ENCODE peak calls at places on chromosomes 7 and 10, in six cellular contexts. O is SJSA1, I is memory B cell, U is germinal center, T is left cardiac atrium, N is mucosa of descending colon. L is an unnamed sample.

GRCh38 chr10:27644307-27644939 is 101.2 kb downstream of the MKX start:
- DNase-seq in O (no peak), I (no peak), U (no peak), T (no peak), N (no peak), L (no peak)

GRCh38 chr10:124952123-124952522 is 10.2 kb downstream of the ZRANB1 start:
- DNase-seq in O (no peak), I (no peak), U (no peak), T (no peak), N (no peak), L (no peak)

GRCh38 chr7:99375070-99375807 is 709 bp downstream of the ARPC1B start:
- DNase-seq in O (peak; percentile 77), I (peak; percentile 71), U (peak; percentile 82), T (peak; percentile 85), N (peak; percentile 92), L (peak; percentile 92)

GRCh38 chr7:22417349-22417748 is 60.4 kb upstream of the RAPGEF5 start:
- DNase-seq in O (no peak), I (no peak), U (no peak), T (no peak), N (no peak), L (no peak)

GRCh38 chr7:5702876-5703571 is 78.4 kb downstream of the RNF216 start:
- DNase-seq in O (no peak), I (no peak), U (no peak), T (no peak), N (no peak), L (peak; percentile 55)

GRCh38 chr7:29929018-29929807 is 60.4 kb downstream of the SCRN1 start:
- DNase-seq in O (no peak), I (no peak), U (no peak), T (no peak), N (no peak), L (no peak)

GRCh38 chr10:112159469-112159868 is 24.1 kb downstream of the GPAM start:
- DNase-seq in O (no peak), I (no peak), U (no peak), T (no peak), N (no peak), L (no peak)

GRCh38 chr7:129188372-129188891 is at the start of gene SMO:
- DNase-seq in O (peak; percentile 55), I (peak; percentile 40), U (peak; percentile 59), T (peak; percentile 55), N (no peak), L (no peak)

GRCh38 chr10:75924309-75924920 is 493.0 kb downstream of the LRMDA start:
- DNase-seq in O (no peak), I (no peak), U (no peak), T (no peak), N (no peak), L (no peak)

GRCh38 chr7:103150192-103150591 is 1.3 kb upstream of the NAPEPLD start:
- DNase-seq in O (no peak), I (no peak), U (peak; percentile 7), T (no peak), N (no peak), L (peak; percentile 43)

GRCh38 chr7:123485721-123486120 is 48.7 kb downstream of the IQUB start:
- DNase-seq in O (no peak), I (no peak), U (no peak), T (no peak), N (no peak), L (no peak)

GRCh38 chr10:12489357-12489756 is 140.0 kb downstream of the CAMK1D start:
- DNase-seq in O (no peak), I (no peak), U (no peak), T (no peak), N (no peak), L (no peak)

GRCh38 chr7:107658467-107658866 is 2.2 kb upstream of the SLC26A4 start:
- DNase-seq in O (no peak), I (no peak), U (no peak), T (no peak), N (no peak), L (no peak)

GRCh38 chr7:134189559-134189958 is 62.4 kb downstream of the LRGUK start:
- DNase-seq in O (no peak), I (no peak), U (no peak), T (no peak), N (no peak), L (no peak)